ENCODE peak calls at places on chromosomes 3 and 15, in seven cellular contexts. N is M059J, W is T-cell, O is activated T-cell treated with anti-CD3 and anti-CD28 coated beads for 24 hours, D is RCC 7860, A is HepG2, B is Peyer's patch. V is an unnamed sample.

GRCh38 chr3:169034401-169034800 is 629.1 kb downstream of the MECOM start:
- DNase-seq in B (no peak), O (no peak), W (no peak), A (no peak), D (no peak), N (no peak), V (peak; percentile 71)

GRCh38 chr3:32384938-32385337 is 6.7 kb upstream of the CMTM7 start:
- DNase-seq in N (peak; percentile 33), B (no peak), D (peak; percentile 65), W (no peak), A (no peak), O (no peak), V (peak; percentile 85)

GRCh38 chr3:15345608-15346137 is 13.3 kb upstream of the SH3BP5 start:
- DNase-seq in N (no peak), O (no peak), W (no peak), A (no peak), B (peak; percentile 75), D (no peak), V (no peak)

GRCh38 chr15:64144565-64145281 is 6.8 kb upstream of the SNX22 start:
- DNase-seq in O (no peak), B (no peak), A (no peak), D (no peak), N (no peak), W (no peak), V (peak; percentile 37)

GRCh38 chr3:73086071-73086494 is 24.6 kb downstream of the EBLN2 start:
- DNase-seq in B (peak; percentile 68), A (peak; percentile 34), O (peak; percentile 28), D (peak; percentile 12), W (peak; percentile 7), N (peak; percentile 16), V (peak; percentile 20)

GRCh38 chr3:67691207-67691606 is 36.8 kb upstream of the SUCLG2 start:
- DNase-seq in N (no peak), W (no peak), O (no peak), D (no peak), B (no peak), A (no peak), V (no peak)

GRCh38 chr3:46646700-46647099 is 34.4 kb downstream of the FAM240A start:
- DNase-seq in B (no peak), A (no peak), D (no peak), W (no peak), N (peak; percentile 51), O (no peak), V (peak; percentile 31)

GRCh38 chr3:169865176-169865800 is 4.4 kb downstream of the LRRC31 start:
- DNase-seq in N (no peak), D (no peak), B (no peak), A (no peak), O (no peak), W (no peak), V (no peak)

GRCh38 chr3:58013973-58014649 is 5.9 kb downstream of the FLNB start:
- DNase-seq in D (no peak), O (no peak), A (no peak), B (no peak), N (peak; percentile 72), W (no peak), V (peak; percentile 74)

GRCh38 chr15:98123297-98123696 is 162.8 kb downstream of the ARRDC4 start:
- DNase-seq in D (no peak), O (no peak), A (no peak), N (no peak), B (no peak), W (no peak), V (no peak)

GRCh38 chr3:162489853-162490252 is 993.2 kb downstream of the OTOL1 start:
- DNase-seq in B (no peak), W (no peak), A (no peak), N (peak; percentile 37), D (no peak), O (no peak), V (peak; percentile 2)

GRCh38 chr3:123406598-123406997 is 42.3 kb downstream of the ADCY5 start:
- DNase-seq in W (no peak), A (no peak), D (no peak), B (peak; percentile 59), N (no peak), O (no peak), V (peak; percentile 29)

GRCh38 chr3:125076464-125076863 is 20.7 kb upstream of the HEG1 start:
- DNase-seq in A (no peak), N (no peak), O (no peak), B (no peak), W (no peak), D (no peak), V (no peak)

GRCh38 chr3:194875581-194876402 is 190.1 kb downstream of the FAM43A start:
- DNase-seq in W (no peak), N (no peak), D (no peak), A (no peak), B (no peak), O (no peak), V (no peak)

GRCh38 chr3:10473581-10474438 is 31.6 kb downstream of the ATP2B2 start:
- DNase-seq in D (no peak), B (no peak), O (no peak), W (no peak), A (no peak), N (no peak), V (no peak)

GRCh38 chr3:150612494-150612893 is 9.4 kb downstream of the SELENOT start:
- DNase-seq in O (no peak), N (no peak), D (no peak), A (no peak), B (no peak), W (no peak), V (no peak)

GRCh38 chr15:29403778-29404177 is 134.2 kb upstream of the NSMCE3 start:
- DNase-seq in N (no peak), O (no peak), B (no peak), D (no peak), W (no peak), A (peak; percentile 24), V (no peak)

GRCh38 chr15:99925661-99926461 is 192.6 kb upstream of the LYSMD4 start:
- DNase-seq in D (no peak), N (peak; percentile 12), B (peak; percentile 90), A (no peak), W (peak; percentile 68), O (peak; percentile 59), V (no peak)

GRCh38 chr15:96199111-96199510 is 131.4 kb upstream of the NR2F2 start:
- DNase-seq in B (no peak), D (no peak), O (no peak), A (no peak), N (no peak), W (no peak), V (no peak)

GRCh38 chr15:58536414-58536813 is 104.6 kb downstream of the LIPC start:
- DNase-seq in O (no peak), N (no peak), D (no peak), B (peak; percentile 25), W (no peak), A (no peak), V (no peak)

GRCh38 chr3:184275302-184275701 is 520 bp upstream of the ECE2 start:
- DNase-seq in W (no peak), N (no peak), A (no peak), O (no peak), D (no peak), B (no peak), V (no peak)

GRCh38 chr3:182710557-182711157 is 82.6 kb upstream of the ATP11B start:
- DNase-seq in O (no peak), A (peak; percentile 16), N (peak; percentile 38), B (no peak), D (peak; percentile 20), W (no peak), V (peak; percentile 29)

GRCh38 chr3:66107855-66108254 is 69.1 kb upstream of the MAGI1 start:
- DNase-seq in A (no peak), B (no peak), D (no peak), W (no peak), O (no peak), N (peak; percentile 60), V (no peak)